ENCODE peak calls at places on chromosomes 12 and 14, in ten cellular contexts. Y, X, T, N, O, P, B, L, C and I are unnamed samples.

GRCh38 chr12:27975222-27976136 is 2.9 kb upstream of the PTHLH start:
- DNase-seq in Y (peak), X (peak), T (peak), N (peak), O (peak), P (peak), B (no peak), L (no peak), C (no peak), I (peak)

GRCh38 chr12:115172521-115172920 is 488.5 kb upstream of the TBX3 start:
- DNase-seq in Y (peak), X (no peak), T (no peak), N (peak), O (no peak), P (no peak), B (no peak), L (no peak), C (no peak), I (no peak)

GRCh38 chr12:119068129-119068856 is 87.0 kb downstream of the SRRM4 start:
- DNase-seq in Y (no peak), X (no peak), T (no peak), N (no peak), O (no peak), P (no peak), B (no peak), L (no peak), C (no peak), I (no peak)

GRCh38 chr12:50041461-50041860 is 15.9 kb upstream of the ASIC1 start:
- DNase-seq in Y (no peak), X (no peak), T (no peak), N (no peak), O (no peak), P (no peak), B (no peak), L (no peak), C (no peak), I (no peak)

GRCh38 chr14:78157855-78158436 is 12.2 kb upstream of the NRXN3 start:
- DNase-seq in Y (peak), X (no peak), T (no peak), N (peak), O (peak), P (no peak), B (no peak), L (peak), C (peak), I (no peak)

GRCh38 chr14:92886337-92886736 is 36.6 kb upstream of the CHGA start:
- DNase-seq in Y (no peak), X (no peak), T (no peak), N (no peak), O (no peak), P (no peak), B (no peak), L (no peak), C (no peak), I (peak)

GRCh38 chr12:59004466-59004865 is 84.2 kb upstream of the LRIG3 start:
- DNase-seq in Y (no peak), X (no peak), T (no peak), N (peak), O (no peak), P (no peak), B (no peak), L (no peak), C (no peak), I (no peak)

GRCh38 chr12:96047621-96048211 is 12.3 kb upstream of the LTA4H start:
- DNase-seq in Y (peak), X (no peak), T (peak), N (peak), O (peak), P (peak), B (peak), L (peak), C (peak), I (no peak)

GRCh38 chr12:40692617-40693502 is 621 bp downstream of the CNTN1 start:
- DNase-seq in Y (no peak), X (peak), T (peak), N (no peak), O (peak), P (peak), B (peak), L (no peak), C (no peak), I (peak)

GRCh38 chr14:34920339-34920738 is 45.2 kb upstream of the BAZ1A start:
- DNase-seq in Y (no peak), X (no peak), T (no peak), N (peak), O (no peak), P (no peak), B (no peak), L (no peak), C (no peak), I (no peak)

GRCh38 chr12:107512391-107512790 is 173.2 kb upstream of the PWP1 start:
- DNase-seq in Y (peak), X (no peak), T (no peak), N (peak), O (no peak), P (no peak), B (no peak), L (no peak), C (no peak), I (no peak)

GRCh38 chr14:101736585-101736984 is 24.9 kb upstream of the PPP2R5C start:
- DNase-seq in Y (no peak), X (no peak), T (no peak), N (no peak), O (no peak), P (no peak), B (no peak), L (no peak), C (no peak), I (no peak)

GRCh38 chr14:83071888-83072501 is 1538.3 kb upstream of the SEL1L start:
- DNase-seq in Y (no peak), X (no peak), T (no peak), N (peak), O (no peak), P (no peak), B (peak), L (peak), C (peak), I (no peak)
- TF ChIP-seq CTCF in Y (no peak), X (no peak), T (no peak), N (peak), O (peak), P (peak), B (peak), L (peak), C (peak), I (peak)

GRCh38 chr14:56487090-56487667 is 92.4 kb upstream of the TMEM260 start:
- DNase-seq in Y (peak), X (no peak), T (no peak), N (peak), O (no peak), P (no peak), B (peak), L (no peak), C (no peak), I (no peak)
- TF ChIP-seq CTCF in Y (peak), X (no peak), T (peak), N (peak), O (peak), P (peak), B (peak), L (peak), C (no peak), I (peak)

GRCh38 chr12:3964404-3964803 is 91.2 kb upstream of the PARP11 start:
- DNase-seq in Y (no peak), X (no peak), T (no peak), N (no peak), O (peak), P (no peak), B (no peak), L (peak), C (peak), I (peak)
- TF ChIP-seq CTCF in Y (peak), X (no peak), T (no peak), N (no peak), O (no peak), P (peak), B (peak), L (peak), C (peak), I (peak)

GRCh38 chr12:8033153-8034044 is 883 bp downstream of the FOXJ2 start:
- DNase-seq in Y (no peak), X (peak), T (peak), N (peak), O (peak), P (peak), B (peak), L (no peak), C (peak), I (peak)

GRCh38 chr12:8034802-8035201 is 2.3 kb downstream of the FOXJ2 start:
- DNase-seq in Y (no peak), X (no peak), T (no peak), N (no peak), O (no peak), P (no peak), B (no peak), L (no peak), C (no peak), I (no peak)

GRCh38 chr12:8031872-8032241 is 659 bp upstream of the FOXJ2 start:
- DNase-seq in Y (no peak), X (no peak), T (no peak), N (no peak), O (no peak), P (no peak), B (no peak), L (no peak), C (no peak), I (no peak)

GRCh38 chr12:8030189-8030588 is 2.3 kb upstream of the FOXJ2 start:
- DNase-seq in Y (no peak), X (no peak), T (no peak), N (no peak), O (no peak), P (no peak), B (no peak), L (no peak), C (no peak), I (no peak)

GRCh38 chr12:8032242-8033152 is at the start of gene FOXJ2:
- DNase-seq in Y (peak), X (peak), T (peak), N (peak), O (peak), P (peak), B (peak), L (peak), C (peak), I (peak)
- TF ChIP-seq CTCF in Y (no peak), X (no peak), T (no peak), N (no peak), O (no peak), P (no peak), B (no peak), L (no peak), C (no peak), I (peak)

GRCh38 chr12:3661028-3661427 is 91.9 kb downstream of the CRACR2A start:
- DNase-seq in Y (no peak), X (no peak), T (no peak), N (no peak), O (peak), P (peak), B (peak), L (peak), C (no peak), I (no peak)

GRCh38 chr12:3651585-3652424 is 101.1 kb downstream of the CRACR2A start:
- DNase-seq in Y (peak), X (no peak), T (no peak), N (no peak), O (no peak), P (no peak), B (no peak), L (no peak), C (no peak), I (no peak)

GRCh38 chr12:3658327-3659163 is 94.4 kb downstream of the CRACR2A start:
- DNase-seq in Y (peak), X (no peak), T (no peak), N (peak), O (no peak), P (peak), B (peak), L (peak), C (peak), I (peak)

GRCh38 chr12:3656946-3657622 is 95.8 kb downstream of the CRACR2A start:
- DNase-seq in Y (no peak), X (no peak), T (no peak), N (no peak), O (no peak), P (no peak), B (no peak), L (no peak), C (no peak), I (no peak)

DNA sequence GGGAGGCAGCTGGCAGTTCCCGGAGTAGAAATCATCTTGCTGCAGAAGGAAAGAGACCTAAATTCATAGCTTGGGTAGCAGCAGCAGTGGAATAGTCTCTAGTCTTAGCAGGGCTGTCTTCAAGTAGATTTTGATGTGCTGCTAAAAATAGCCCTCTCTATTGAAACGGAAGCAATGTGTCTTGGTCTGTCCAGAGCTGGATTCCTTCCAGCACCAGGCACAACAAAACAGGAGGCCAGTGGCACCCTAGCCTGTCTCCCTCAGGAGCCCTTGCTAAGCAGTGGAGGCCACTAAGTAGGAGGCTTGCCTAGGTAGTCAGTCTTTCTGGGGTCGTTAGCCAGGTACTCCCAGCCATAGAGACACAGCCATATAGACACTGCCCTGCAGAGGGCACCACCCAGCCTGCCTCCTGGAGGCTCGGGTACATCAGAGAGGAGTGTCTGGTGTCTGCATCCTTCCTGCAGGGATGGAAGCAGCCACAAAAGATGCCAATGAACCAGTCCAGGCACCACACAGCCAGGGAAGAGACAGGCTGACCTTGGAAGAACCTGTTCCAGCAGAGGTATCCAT is 97.5 kb downstream of the CRACR2A start:
- DNase-seq in Y (peak), X (no peak), T (no peak), N (no peak), O (peak), P (no peak), B (peak), L (peak), C (peak), I (peak)
- TF ChIP-seq CTCF in Y (peak), X (no peak), T (no peak), N (peak), O (no peak), P (peak), B (peak), L (peak), C (peak), I (no peak)

DNA sequence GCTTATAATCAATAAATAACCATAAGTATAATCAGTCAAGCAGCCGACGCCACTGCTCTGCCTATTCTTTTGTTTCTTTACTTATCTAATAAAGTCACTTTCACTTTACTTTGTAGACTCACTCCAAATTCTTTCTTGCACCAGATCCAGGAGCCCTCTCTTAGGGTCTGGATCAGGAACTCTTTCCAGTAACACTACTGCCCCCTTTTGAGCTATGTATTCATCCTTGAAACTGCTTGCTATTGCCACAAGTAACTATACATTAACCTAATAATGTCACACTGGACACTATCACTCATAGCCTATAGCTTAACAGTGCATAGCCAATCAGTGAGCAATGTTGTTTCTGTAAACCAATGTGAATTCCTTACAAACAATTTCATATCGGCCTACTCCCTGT is 2.8 kb upstream of the NID2 start:
- DNase-seq in Y (peak), X (no peak), T (no peak), N (peak), O (no peak), P (no peak), B (no peak), L (no peak), C (no peak), I (no peak)
- TF ChIP-seq CTCF in Y (no peak), X (no peak), T (no peak), N (peak), O (no peak), P (peak), B (no peak), L (no peak), C (no peak), I (no peak)

GRCh38 chr12:131116437-131117117 is 162.9 kb downstream of the ADGRD1 start:
- DNase-seq in Y (peak), X (no peak), T (no peak), N (no peak), O (no peak), P (no peak), B (no peak), L (no peak), C (no peak), I (peak)
- TF ChIP-seq CTCF in Y (peak), X (no peak), T (no peak), N (no peak), O (peak), P (no peak), B (no peak), L (peak), C (peak), I (peak)

DNA sequence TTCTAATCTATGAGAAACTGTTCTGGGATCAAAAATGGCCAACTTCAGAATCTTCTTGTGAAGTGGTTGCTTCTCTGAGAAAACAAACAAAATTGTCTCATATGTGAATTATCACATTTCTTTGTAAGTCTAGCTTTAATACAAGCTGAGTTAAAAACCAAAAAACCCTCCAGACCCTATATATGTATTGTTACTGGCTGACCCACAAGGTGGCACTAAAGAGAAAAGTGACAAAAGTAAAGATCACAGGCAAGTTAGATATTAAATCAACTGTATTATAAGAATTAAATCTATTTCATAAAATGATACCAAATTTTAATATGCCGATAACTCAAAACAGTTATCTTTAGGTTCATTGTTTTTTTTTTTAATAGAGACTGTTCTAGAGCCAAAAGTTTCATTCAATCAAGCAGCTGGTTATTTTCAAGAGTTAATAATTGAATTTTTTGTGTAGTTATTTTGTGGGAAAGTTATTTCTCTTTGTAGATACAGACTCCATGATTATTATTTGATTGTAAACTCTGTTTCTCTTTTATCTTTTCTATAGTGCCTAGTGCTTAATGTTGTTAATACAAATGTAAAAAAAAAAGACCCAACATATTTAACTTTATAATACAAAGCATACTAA is 7.5 kb upstream of the TRHDE start:
- DNase-seq in Y (peak), X (no peak), T (no peak), N (peak), O (no peak), P (no peak), B (no peak), L (peak), C (peak), I (no peak)
- TF ChIP-seq CTCF in Y (peak), X (no peak), T (no peak), N (peak), O (peak), P (peak), B (peak), L (peak), C (peak), I (peak)

DNA sequence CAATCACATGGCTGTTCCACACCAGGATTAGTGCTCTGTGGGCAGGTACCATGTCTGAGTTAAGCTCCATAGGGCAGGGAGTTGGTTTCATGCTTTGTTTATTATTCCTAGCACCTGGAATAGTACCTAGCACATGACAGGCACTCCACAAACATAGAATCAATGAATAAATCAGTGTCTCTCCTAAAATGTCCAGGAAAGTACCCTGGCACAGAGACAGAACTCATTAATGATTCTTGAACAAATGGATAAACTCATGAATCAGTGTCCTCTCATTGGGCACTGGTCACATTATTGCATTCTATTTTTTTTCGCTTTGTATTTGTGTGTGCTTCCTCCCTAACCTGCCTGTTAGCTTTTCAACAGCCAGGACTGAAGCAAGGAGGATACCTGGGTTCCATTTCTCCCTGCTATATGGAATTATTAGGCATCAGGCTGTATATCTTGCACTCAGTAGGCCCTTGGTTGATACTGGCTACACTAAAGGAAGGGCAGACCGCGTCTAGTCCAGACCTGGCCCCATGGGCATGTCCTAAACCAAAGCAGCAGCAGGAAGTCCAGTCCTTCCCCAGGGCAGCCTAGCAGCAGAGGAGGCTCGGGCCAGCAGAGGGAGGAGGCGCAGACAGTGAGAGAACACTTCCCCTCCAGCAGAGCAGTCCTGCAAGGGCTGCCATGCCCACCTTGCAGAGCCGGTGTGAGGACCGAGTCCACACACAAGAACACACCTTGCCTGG is 18.4 kb downstream of the HDAC7 start:
- DNase-seq in Y (no peak), X (no peak), T (no peak), N (no peak), O (no peak), P (no peak), B (no peak), L (no peak), C (no peak), I (no peak)
- TF ChIP-seq CTCF in Y (peak), X (no peak), T (peak), N (peak), O (no peak), P (peak), B (peak), L (no peak), C (no peak), I (no peak)

GRCh38 chr12:65419284-65420072 is 141.0 kb downstream of the MSRB3 start:
- DNase-seq in Y (no peak), X (no peak), T (no peak), N (no peak), O (no peak), P (no peak), B (no peak), L (no peak), C (peak), I (no peak)

GRCh38 chr12:65420941-65421340 is 142.5 kb downstream of the MSRB3 start:
- DNase-seq in Y (no peak), X (no peak), T (no peak), N (no peak), O (no peak), P (no peak), B (no peak), L (no peak), C (no peak), I (no peak)

GRCh38 chr12:65414526-65414925 is 136.0 kb downstream of the MSRB3 start:
- DNase-seq in Y (peak), X (no peak), T (no peak), N (peak), O (no peak), P (no peak), B (no peak), L (no peak), C (no peak), I (no peak)

GRCh38 chr12:65415826-65416225 is 137.3 kb downstream of the MSRB3 start:
- DNase-seq in Y (peak), X (no peak), T (no peak), N (peak), O (no peak), P (no peak), B (no peak), L (peak), C (no peak), I (no peak)
- TF ChIP-seq CTCF in Y (no peak), X (no peak), T (no peak), N (no peak), O (no peak), P (no peak), B (no peak), L (no peak), C (no peak), I (no peak)